ENCODE peak calls at places on chromosomes 16 and 17, in five cellular contexts. Z is adrenal gland, H is transverse colon, Y is RWPE1, U is left ventricle myocardium inferior. Q is an unnamed sample.

GRCh38 chr16:57513371-57514102 is 22.8 kb downstream of the CCDC102A start:
- DNase-seq in Z (no peak), Y (no peak), H (peak), U (no peak), Q (no peak)

GRCh38 chr16:81313731-81314602 is 795 bp upstream of the GAN start:
- DNase-seq in Z (no peak), H (no peak), Y (no peak), U (no peak), Q (no peak)

GRCh38 chr17:77416096-77416713 is 275.4 kb downstream of the SEC14L1 start:
- DNase-seq in H (no peak), Z (no peak), Y (no peak), U (no peak), Q (no peak)

GRCh38 chr17:46865100-46865499 is 13.7 kb downstream of the WNT9B start:
- DNase-seq in H (no peak), Y (no peak), U (no peak), Z (no peak), Q (no peak)

GRCh38 chr16:8720080-8720966 is 45.9 kb downstream of the ABAT start:
- DNase-seq in Y (no peak), H (no peak), U (no peak), Z (peak), Q (no peak)

GRCh38 chr17:82338858-82339633 is 5.5 kb upstream of the SECTM1 start:
- DNase-seq in H (peak), Y (peak), U (no peak), Z (peak), Q (no peak)

GRCh38 chr17:50111687-50112655 is 16.8 kb downstream of the PDK2 start:
- DNase-seq in Z (peak), H (no peak), Y (no peak), U (peak), Q (no peak)

GRCh38 chr17:78923660-78924453 is 1.3 kb downstream of the TIMP2 start:
- DNase-seq in Z (no peak), H (peak), Y (peak), U (peak), Q (peak)

DNA sequence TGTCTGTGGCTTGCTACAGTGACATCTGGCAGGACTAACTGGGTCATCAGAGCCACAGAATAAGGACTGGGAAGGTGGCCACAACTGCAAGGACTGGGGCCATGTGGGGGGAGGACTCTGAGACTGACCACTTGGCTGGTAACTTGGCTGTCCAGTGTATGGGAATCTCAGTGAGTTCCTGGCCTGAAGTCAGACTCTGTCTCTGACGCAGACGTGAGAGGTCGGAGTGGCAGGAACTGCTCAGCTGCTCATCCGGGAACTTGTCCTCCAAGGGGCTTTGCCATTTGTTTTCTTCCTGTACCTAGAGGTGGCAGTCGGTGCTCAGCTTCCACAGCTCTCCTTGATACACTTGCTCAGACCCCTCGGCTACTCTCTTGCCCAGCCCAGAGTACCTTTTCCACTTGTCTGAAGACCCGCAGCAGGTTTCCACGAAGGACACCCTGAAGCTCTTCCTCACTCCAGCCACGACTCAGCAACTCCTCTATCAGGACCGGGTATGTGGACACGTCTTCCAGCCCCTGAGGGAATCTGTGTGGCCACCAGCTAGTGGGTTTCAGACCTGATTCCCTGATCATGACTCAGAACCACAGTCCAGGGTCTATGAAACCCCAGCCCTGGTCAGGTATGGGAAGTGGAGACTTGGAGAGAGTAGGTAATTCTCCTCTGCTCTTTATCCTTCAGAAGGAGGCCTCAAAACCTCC is 7.3 kb upstream of the DPEP3 start:
- DNase-seq in Z (peak), H (no peak), Y (no peak), U (no peak), Q (no peak)
- TF ChIP-seq CTCF in Z (no peak), H (no peak), Y (no peak), U (no peak), Q (no peak)

GRCh38 chr17:41935641-41936040 is 5.2 kb downstream of the ODAD4 start:
- DNase-seq in Y (no peak), U (no peak), H (no peak), Z (no peak), Q (no peak)

GRCh38 chr17:41928693-41929251 is 1.6 kb upstream of the ODAD4 start:
- DNase-seq in H (no peak), Y (no peak), Z (no peak), U (no peak), Q (no peak)

GRCh38 chr17:41925991-41926590 is 4.3 kb upstream of the ODAD4 start:
- DNase-seq in U (no peak), Y (no peak), H (peak), Z (no peak), Q (no peak)

GRCh38 chr17:41932821-41933389 is 2.5 kb downstream of the ODAD4 start:
- DNase-seq in Z (no peak), U (no peak), Y (no peak), H (no peak), Q (no peak)

DNA sequence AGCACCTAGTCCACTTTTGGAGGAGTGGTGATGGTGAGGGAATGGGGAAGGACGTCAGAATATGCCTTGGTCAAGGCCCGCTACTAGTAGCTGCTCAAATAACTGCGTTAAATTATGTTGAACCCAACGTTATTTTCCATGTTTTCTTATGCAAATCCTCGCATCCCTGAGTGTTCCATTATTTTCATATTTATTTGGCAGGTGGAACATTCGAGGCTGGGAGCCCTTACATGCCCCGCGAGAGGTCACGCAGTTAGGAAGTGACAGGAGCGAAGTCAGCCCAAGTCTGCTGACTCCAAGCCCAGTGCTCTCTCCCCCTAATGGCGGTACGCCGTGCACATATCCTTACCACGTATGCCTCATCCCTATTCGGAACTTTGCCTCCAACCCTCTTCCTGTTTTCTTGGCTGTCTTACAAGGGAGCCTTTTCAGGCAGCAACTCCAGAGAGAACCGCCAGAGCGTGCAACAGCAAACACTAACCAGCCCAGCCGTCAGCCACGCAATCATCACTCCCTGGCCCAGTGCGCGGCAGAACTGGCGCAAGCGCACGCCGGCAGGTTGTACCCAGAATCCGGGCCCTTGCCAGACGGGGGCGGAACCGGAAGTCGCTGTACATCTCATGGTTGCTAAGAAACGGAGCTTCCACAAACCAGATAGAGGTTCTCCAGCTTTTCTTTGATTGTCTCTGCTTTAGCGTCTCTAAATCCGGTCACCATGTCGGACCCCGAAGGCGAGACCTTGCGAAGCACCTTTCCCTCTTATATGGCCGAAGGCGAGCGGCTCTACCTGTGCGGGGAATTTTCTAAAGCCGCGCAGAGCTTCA is at the start of gene ODAD4:
- DNase-seq in U (peak), Z (peak), H (peak), Y (peak), Q (peak)
- TF ChIP-seq CTCF in U (peak), Z (peak), H (peak), Y (no peak), Q (peak)

DNA sequence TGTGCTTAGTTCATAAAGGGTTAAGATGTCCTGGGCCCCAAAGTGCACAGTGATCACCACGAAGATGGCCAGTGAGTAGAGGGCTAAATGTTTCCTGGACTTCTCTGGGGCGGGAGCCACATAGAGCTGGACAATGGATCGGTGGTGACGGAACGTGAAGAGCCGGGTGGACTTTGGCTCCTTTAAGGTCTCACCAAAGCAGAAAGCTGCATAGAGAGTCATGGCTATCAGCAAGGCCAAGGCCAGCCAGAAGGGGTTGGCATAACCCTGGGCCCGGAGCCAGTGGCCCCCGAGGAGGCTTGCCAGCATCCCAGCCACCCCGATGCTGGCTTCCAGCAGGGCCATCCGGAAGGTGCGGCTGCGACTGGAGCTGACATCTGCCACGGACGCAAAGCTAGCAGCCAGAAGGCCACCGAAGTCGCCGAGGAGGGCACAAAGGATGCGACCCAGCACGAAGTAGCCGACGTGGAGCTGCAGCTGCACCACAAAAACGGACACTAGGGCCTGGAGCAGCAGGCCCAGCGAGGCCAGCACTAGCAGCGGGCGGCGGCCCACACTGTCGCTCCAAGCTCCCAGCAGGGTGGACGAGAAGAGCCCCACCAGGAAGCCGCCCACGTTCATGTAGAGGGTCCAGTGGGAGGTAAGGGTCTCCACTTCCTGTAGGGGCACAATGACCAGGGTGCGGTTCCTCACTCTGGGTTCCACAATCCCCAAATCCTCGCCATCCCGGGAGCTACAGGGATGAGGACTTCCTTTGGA is 1.0 kb downstream of the SLC46A1 start:
- DNase-seq in H (no peak), U (no peak), Z (peak), Y (no peak), Q (no peak)
- TF ChIP-seq CTCF in H (no peak), U (no peak), Z (no peak), Y (no peak), Q (no peak)

GRCh38 chr17:39954876-39955275 is 7.9 kb upstream of the GSDMA start:
- DNase-seq in Z (no peak), U (no peak), Y (no peak), H (no peak), Q (no peak)
- TF ChIP-seq CTCF in Z (no peak), U (no peak), Y (no peak), H (no peak), Q (no peak)

DNA sequence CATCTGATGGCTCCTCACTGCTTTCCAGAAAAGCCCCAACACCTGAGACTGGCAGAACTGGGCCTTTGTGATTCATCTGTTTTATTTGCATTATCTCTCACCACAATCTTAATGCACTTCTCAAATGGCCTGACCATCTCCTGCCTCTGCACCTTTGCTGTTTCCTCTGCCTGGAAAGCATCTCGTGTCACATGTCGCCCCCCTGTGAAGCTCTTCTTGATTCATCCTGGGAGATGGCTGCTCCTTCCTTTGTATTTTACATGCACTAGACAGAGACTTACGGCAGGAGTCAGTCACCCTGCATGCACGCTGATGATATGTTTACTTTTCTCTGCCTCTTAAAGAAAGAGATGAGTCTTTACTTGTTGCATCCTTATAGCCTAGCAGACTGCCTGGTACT is 30.0 kb downstream of the HNF1B start:
- DNase-seq in U (no peak), Y (no peak), H (no peak), Z (no peak), Q (no peak)
- TF ChIP-seq CTCF in U (no peak), Y (no peak), H (no peak), Z (no peak), Q (no peak)

DNA sequence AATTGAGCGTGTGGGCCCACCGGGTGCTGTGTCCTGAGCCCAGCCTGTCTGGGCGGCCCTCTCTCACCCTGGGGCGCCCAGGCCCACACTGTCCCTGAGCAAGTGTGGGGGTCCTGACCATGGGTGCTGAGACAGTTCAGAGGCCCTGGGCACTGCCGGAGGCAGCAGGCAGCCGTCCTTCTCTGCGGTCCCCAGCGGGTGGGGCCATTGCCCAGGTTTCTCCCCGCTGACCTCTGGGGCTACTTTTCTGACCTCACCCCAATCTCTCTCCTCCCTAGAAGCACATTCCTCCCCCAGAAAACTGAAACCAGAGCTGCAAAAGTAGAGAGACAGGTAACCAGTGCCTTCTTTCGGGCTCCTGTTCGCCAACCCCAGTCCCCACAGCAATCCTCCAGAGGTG is 36.0 kb upstream of the PVALEF start:
- DNase-seq in H (no peak), U (no peak), Z (no peak), Y (no peak), Q (no peak)
- TF ChIP-seq CTCF in H (no peak), U (no peak), Z (no peak), Y (no peak), Q (peak)

DNA sequence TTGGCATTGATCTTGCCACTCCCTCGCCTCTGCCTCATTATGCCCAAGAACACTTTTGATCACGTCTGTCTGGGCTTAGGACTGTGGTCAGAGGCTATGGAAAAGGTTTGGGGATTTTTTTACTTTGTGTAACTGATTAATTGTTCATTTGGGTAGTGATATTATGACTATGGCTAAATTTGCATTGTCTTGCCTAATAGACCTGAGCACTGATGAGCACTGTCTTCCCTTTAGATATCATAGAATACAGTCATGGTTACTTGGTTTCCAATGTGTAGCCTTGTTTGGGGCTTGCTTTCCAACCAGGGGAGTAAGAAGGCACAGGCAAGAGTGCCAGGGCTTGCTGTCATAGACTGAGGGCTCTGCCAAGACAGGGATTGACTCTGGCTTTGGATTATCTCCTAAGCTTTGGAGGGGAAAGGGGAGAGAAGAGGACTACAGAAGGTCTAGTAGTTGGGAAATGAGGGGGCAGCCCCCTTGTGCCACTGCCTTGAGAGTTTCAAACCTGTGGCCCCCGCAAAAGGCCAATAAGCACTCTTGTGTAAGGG is 13.7 kb downstream of the LIMD2 start:
- DNase-seq in Y (no peak), H (no peak), U (no peak), Z (no peak), Q (no peak)
- TF ChIP-seq CTCF in Y (no peak), H (no peak), U (no peak), Z (no peak), Q (no peak)

Q was measured in CD14-positive monocyte.